ENCODE peak calls at places on chromosomes 5 and 9, in four cellular contexts. P is CD8-positive, alpha-beta memory T cell; J is fibroblast of pulmonary artery; N is thyroid gland. Z is an unnamed sample.

GRCh38 chr9:129460323-129461261 is 160.3 kb downstream of the C9orf50 start:
- DNase-seq in P (peak; percentile 66), J (peak; percentile 99), N (peak; percentile 99), Z (peak; percentile 99)

GRCh38 chr5:121006206-121006605 is 542.1 kb downstream of the PRR16 start:
- DNase-seq in P (no peak), J (no peak), N (no peak), Z (no peak)

GRCh38 chr9:7169717-7170348 is 412.1 kb downstream of the KDM4C start:
- DNase-seq in P (no peak), J (peak; percentile 46), N (no peak), Z (peak; percentile 14)

GRCh38 chr5:138109463-138110265 is 25.8 kb downstream of the WNT8A start:
- DNase-seq in P (no peak), J (no peak), N (no peak), Z (no peak)

GRCh38 chr5:149646564-149646963 is 65.3 kb downstream of the ARHGEF37 start:
- DNase-seq in P (peak; percentile 74), J (peak; percentile 13), N (no peak), Z (no peak)

GRCh38 chr9:97907051-97907450 is 15.2 kb downstream of the TRMO start:
- DNase-seq in P (peak; percentile 28), J (no peak), N (peak; percentile 46), Z (no peak)

GRCh38 chr9:128637656-128638055 is 19.0 kb downstream of the DYNC2I2 start:
- DNase-seq in P (no peak), J (peak; percentile 45), N (no peak), Z (no peak)

GRCh38 chr9:133770076-133770777 is 32.1 kb upstream of the SARDH start:
- DNase-seq in P (no peak), J (no peak), N (peak; percentile 2), Z (no peak)

GRCh38 chr9:121883281-121884056 is 209.6 kb downstream of the TTLL11 start:
- DNase-seq in P (no peak), J (no peak), N (no peak), Z (no peak)

GRCh38 chr9:127451681-127452480 is 571 bp downstream of the LRSAM1 start:
- DNase-seq in P (peak; percentile 24), J (peak; percentile 55), N (peak; percentile 60), Z (peak; percentile 77)

GRCh38 chr9:85432599-85432998 is 309.2 kb downstream of the AGTPBP1 start:
- DNase-seq in P (no peak), J (no peak), N (no peak), Z (no peak)

GRCh38 chr9:111842313-111842712 is 47.6 kb upstream of the SHOC1 start:
- DNase-seq in P (no peak), J (peak; percentile 54), N (no peak), Z (peak; percentile 56)

GRCh38 chr5:177378884-177379883 is 5.0 kb upstream of the SLC34A1 start:
- DNase-seq in P (no peak), J (peak; percentile 70), N (no peak), Z (peak; percentile 72)

GRCh38 chr9:134366223-134367031 is 40.2 kb downstream of the RXRA start:
- DNase-seq in P (no peak), J (peak; percentile 81), N (peak; percentile 96), Z (peak; percentile 97)

GRCh38 chr9:134175808-134176598 is 11.6 kb upstream of the RNU6ATAC start:
- DNase-seq in P (no peak), J (no peak), N (no peak), Z (no peak)

GRCh38 chr5:142618125-142618524 is 67.8 kb downstream of the FGF1 start:
- DNase-seq in P (no peak), J (peak; percentile 56), N (no peak), Z (peak; percentile 35)

GRCh38 chr9:93007529-93008058 is 50.9 kb upstream of the SUSD3 start:
- DNase-seq in P (no peak), J (no peak), N (no peak), Z (no peak)

GRCh38 chr9:120711841-120712538 is 2.3 kb downstream of the MEGF9 start:
- DNase-seq in P (no peak), J (no peak), N (no peak), Z (no peak)

GRCh38 chr9:104895572-104895971 is 32.4 kb downstream of the ABCA1 start:
- DNase-seq in P (no peak), J (peak; percentile 76), N (no peak), Z (peak; percentile 91)

GRCh38 chr5:95959051-95959963 is 2.3 kb downstream of the ELL2 start:
- DNase-seq in P (no peak), J (peak; percentile 35), N (no peak), Z (peak; percentile 66)

GRCh38 chr9:70421272-70422180 is 7.1 kb upstream of the KLF9 start:
- DNase-seq in P (peak; percentile 65), J (peak; percentile 75), N (peak; percentile 42), Z (peak; percentile 61)

GRCh38 chr5:163408311-163408923 is 29.0 kb upstream of the CCNG1 start:
- DNase-seq in P (peak; percentile 54), J (peak; percentile 83), N (peak; percentile 48), Z (peak; percentile 85)

GRCh38 chr5:82813951-82814350 is 263.2 kb downstream of the TMEM167A start:
- DNase-seq in P (no peak), J (no peak), N (no peak), Z (no peak)

GRCh38 chr5:147310059-147310704 is 75.4 kb downstream of the STK32A start:
- DNase-seq in P (no peak), J (peak; percentile 69), N (peak; percentile 80), Z (peak; percentile 55)

GRCh38 chr5:79727722-79728355 is 38.2 kb downstream of the CMYA5 start:
- DNase-seq in P (no peak), J (peak; percentile 13), N (no peak), Z (no peak)

GRCh38 chr9:113481176-113481805 is 17.8 kb downstream of the RGS3 start:
- DNase-seq in P (no peak), J (no peak), N (no peak), Z (no peak)

Z was measured in adipocyte.